ENCODE peak calls at places on chromosomes 12 and 14, in four cellular contexts. J, I, R and O are unnamed samples.

GRCh38 chr14:99800781-99801180 is 7.6 kb downstream of the EML1 start:
- DNase-seq in J (no peak), R (no peak), I (no peak), O (no peak)

GRCh38 chr12:27190761-27191160 is 53.3 kb upstream of the STK38L start:
- DNase-seq in R (no peak), I (no peak), J (no peak), O (no peak)

GRCh38 chr14:24032727-24033418 is 18.9 kb upstream of the CARMIL3 start:
- DNase-seq in R (no peak), J (peak; percentile 29), I (no peak), O (peak; percentile 78)

GRCh38 chr14:79836577-79836976 is 374.7 kb downstream of the DIO2 start:
- DNase-seq in R (no peak), I (no peak), J (no peak), O (no peak)

GRCh38 chr14:100532154-100532915 is 54.9 kb downstream of the BEGAIN start:
- DNase-seq in I (no peak), R (no peak), J (peak; percentile 81), O (no peak)

GRCh38 chr12:9869307-9870161 is at the start of gene CLEC2B:
- DNase-seq in J (no peak), R (no peak), I (no peak), O (no peak)

GRCh38 chr12:27969011-27969900 is 3.3 kb downstream of the PTHLH start:
- DNase-seq in R (peak; percentile 37), J (peak; percentile 20), I (no peak), O (no peak)

GRCh38 chr12:52423661-52424503 is 10.3 kb downstream of the KRT75 start:
- DNase-seq in J (no peak), R (peak; percentile 12), I (no peak), O (no peak)

GRCh38 chr12:12265571-12266388 is 1.1 kb downstream of the LRP6 start:
- DNase-seq in J (peak; percentile 23), R (no peak), I (no peak), O (peak; percentile 60)

GRCh38 chr14:64092338-64092737 is 201.8 kb downstream of the ESR2 start:
- DNase-seq in I (no peak), J (no peak), R (no peak), O (no peak)

GRCh38 chr14:77143071-77143470 is 1.5 kb upstream of the ZDHHC22 start:
- DNase-seq in R (no peak), J (no peak), I (no peak), O (no peak)

GRCh38 chr14:105745433-105746123 is 219.2 kb downstream of the TMEM121 start:
- DNase-seq in I (no peak), R (no peak), J (no peak), O (no peak)

GRCh38 chr14:60346706-60347105 is 97.7 kb downstream of the PPM1A start:
- DNase-seq in I (no peak), R (peak; percentile 24), J (peak; percentile 22), O (no peak)

GRCh38 chr14:95236221-95236620 is 78.9 kb upstream of the DICER1 start:
- DNase-seq in I (no peak), R (no peak), J (no peak), O (no peak)

GRCh38 chr14:22026527-22026926 is 352.9 kb upstream of the OR4E1 start:
- DNase-seq in I (no peak), R (no peak), J (no peak), O (no peak)

GRCh38 chr12:75571204-75571603 is 59.8 kb upstream of the KRR1 start:
- DNase-seq in I (no peak), J (no peak), R (no peak), O (no peak)

GRCh38 chr14:71373773-71374172 is 466.5 kb downstream of the PCNX1 start:
- DNase-seq in R (no peak), I (no peak), J (no peak), O (no peak)

GRCh38 chr12:81533054-81533453 is 226.1 kb downstream of the PPFIA2 start:
- DNase-seq in J (no peak), R (no peak), I (no peak), O (no peak)

GRCh38 chr12:113271853-113272561 is 50.7 kb downstream of the TPCN1 start:
- DNase-seq in J (peak; percentile 88), I (no peak), R (no peak), O (peak; percentile 64)

GRCh38 chr12:102958073-102958829 is 777 bp downstream of the ASCL1 start:
- DNase-seq in R (peak; percentile 55), I (no peak), J (no peak), O (no peak)

GRCh38 chr12:69821441-69822204 is 3.4 kb upstream of the MYRFL start:
- DNase-seq in J (no peak), R (no peak), I (no peak), O (no peak)

GRCh38 chr14:55454264-55455151 is 14.1 kb upstream of the TBPL2 start:
- DNase-seq in I (no peak), R (no peak), J (peak; percentile 51), O (no peak)

GRCh38 chr14:59347915-59348314 is 117.3 kb downstream of the GPR135 start:
- DNase-seq in J (no peak), I (no peak), R (no peak), O (no peak)

GRCh38 chr14:103334644-103335603 is 887 bp downstream of the EIF5 start:
- DNase-seq in J (peak; percentile 77), R (peak; percentile 56), I (no peak), O (peak; percentile 87)

GRCh38 chr14:24876009-24876690 is 173.8 kb downstream of the STXBP6 start:
- DNase-seq in R (no peak), J (no peak), I (no peak), O (no peak)

GRCh38 chr12:1593232-1594044 is 943 bp downstream of the FBXL14 start:
- DNase-seq in I (no peak), J (peak; percentile 81), R (peak; percentile 28), O (peak; percentile 73)